ENCODE peak calls at places on chromosome 4, in four cellular contexts. S, C, E and D are unnamed samples. For H3K36me3, the result is how much of the 10 kb centered on the place peaks cover.

GRCh38 chr4:139861471-139861870 is 195.9 kb downstream of the MGST2 start:
- DNase-seq in C (no peak), S (no peak), E (no peak), D (no peak)

GRCh38 chr4:80462537-80463207 is 127.1 kb downstream of the CFAP299 start:
- DNase-seq in C (no peak), S (no peak), E (peak), D (no peak)

GRCh38 chr4:10893417-10893816 is 208.8 kb upstream of the CLNK start:
- DNase-seq in E (peak), C (no peak), S (no peak), D (no peak)

GRCh38 chr4:39231660-39232059 is 49.3 kb downstream of the WDR19 start:
- DNase-seq in C (no peak), E (no peak), S (no peak), D (no peak)

GRCh38 chr4:77092832-77093800 is 17.3 kb upstream of the CCNI start:
- DNase-seq in C (no peak), E (no peak), S (no peak), D (peak)

GRCh38 chr4:60945641-60946040 is 254.5 kb upstream of the ADGRL3 start:
- DNase-seq in S (no peak), C (peak), E (no peak), D (no peak)

GRCh38 chr4:24913099-24913445 is 230 bp upstream of the CCDC149 start:
- DNase-seq in C (no peak), S (no peak), E (no peak), D (no peak)

GRCh38 chr4:80361329-80361900 is 25.9 kb downstream of the CFAP299 start:
- DNase-seq in C (peak), S (peak), E (no peak), D (peak)

GRCh38 chr4:1022739-1023066 is 11.3 kb downstream of the FGFRL1 start:
- DNase-seq in S (no peak), C (no peak), E (no peak), D (no peak)

GRCh38 chr4:88291003-88291402 is 6.6 kb upstream of the PPM1K start:
- DNase-seq in E (no peak), S (peak), C (no peak), D (no peak)

GRCh38 chr4:183905593-183906485 is 732 bp downstream of the STOX2 start:
- DNase-seq in C (no peak), S (peak), E (no peak), D (peak)

GRCh38 chr4:164224871-164225270 is 529.1 kb upstream of the SMIM31 start:
- DNase-seq in S (no peak), C (no peak), E (no peak), D (no peak)

GRCh38 chr4:126071346-126072333 is 756.9 kb downstream of the FAT4 start:
- DNase-seq in S (peak), E (no peak), C (no peak), D (peak)

GRCh38 chr4:10192331-10192730 is 75.7 kb upstream of the WDR1 start:
- DNase-seq in E (no peak), C (no peak), S (no peak), D (no peak)

GRCh38 chr4:124018383-124019317 is 622.1 kb downstream of the SPRY1 start:
- DNase-seq in S (peak), C (no peak), E (peak), D (peak)

GRCh38 chr4:154973636-154974035 is 192.6 kb downstream of the RBM46 start:
- DNase-seq in C (no peak), S (no peak), E (no peak), D (no peak)

GRCh38 chr4:179307297-179308136 is 1865.3 kb upstream of the AGA start:
- DNase-seq in S (peak), C (peak), E (peak), D (no peak)

GRCh38 chr4:112312610-112313239 is 15.6 kb downstream of the ALPK1 start:
- DNase-seq in E (peak), C (no peak), S (no peak), D (no peak)

GRCh38 chr4:18012115-18012806 is 9.3 kb downstream of the LCORL start:
- DNase-seq in C (peak), E (no peak), S (no peak), D (no peak)

GRCh38 chr4:103137446-103137827 is 37.8 kb upstream of the BDH2 start:
- DNase-seq in S (peak), E (no peak), C (no peak), D (peak)

GRCh38 chr4:4659871-4660651 is 118.2 kb upstream of the STX18 start:
- DNase-seq in S (peak), E (no peak), C (peak), D (peak)

GRCh38 chr4:150308824-150309472 is 230.7 kb downstream of the DCLK2 start:
- DNase-seq in E (no peak), C (no peak), S (peak), D (peak)

GRCh38 chr4:70996014-70996353 is 2.5 kb downstream of the DCK start:
- DNase-seq in S (no peak), E (no peak), C (no peak), D (no peak)

GRCh38 chr4:165158762-165159161 is 46.1 kb upstream of the TMEM192 start:
- DNase-seq in S (no peak), E (no peak), C (no peak), D (no peak)

GRCh38 chr4:79083406-79084010 is 144.3 kb upstream of the PAQR3 start:
- DNase-seq in S (no peak), E (no peak), C (no peak), D (no peak)

GRCh38 chr4:155679343-155679742 is 12.7 kb downstream of the GUCY1A1 start:
- DNase-seq in C (no peak), S (peak), E (no peak), D (no peak)

GRCh38 chr4:108029321-108029720 is 39.6 kb downstream of the HADH start:
- DNase-seq in E (no peak), C (no peak), S (no peak), D (no peak)
- H3K36me3 ChIP-seq in E (under half), C (under half), S (under half), D (under half)

GRCh38 chr4:7631288-7631633 is 196.5 kb upstream of the PSAPL1 start:
- DNase-seq in C (no peak), E (no peak), S (no peak), D (no peak)
- H3K27ac ChIP-seq in C (no peak), E (no peak), S (no peak), D (no peak)

DNA sequence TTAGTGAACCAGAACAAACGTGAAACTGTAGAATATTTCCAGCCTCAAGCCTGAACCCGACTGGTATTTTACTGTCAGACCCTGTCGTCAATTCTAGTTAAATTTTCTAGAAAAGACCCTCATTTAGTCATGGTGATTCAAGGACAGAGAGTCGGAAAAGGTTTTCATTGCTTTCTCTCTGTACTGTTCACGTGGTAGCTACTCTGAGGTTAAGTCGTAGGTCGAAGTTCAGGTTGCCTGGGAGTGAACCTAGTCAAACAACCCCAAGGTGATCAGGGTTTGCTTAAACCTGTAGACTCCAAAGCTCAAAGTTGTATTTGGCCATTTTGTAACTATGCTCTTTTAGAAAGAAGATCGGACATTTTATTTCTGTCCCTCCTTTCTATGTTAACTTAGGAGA is 283.6 kb downstream of the ARHGAP10 start:
- DNase-seq in S (no peak), C (no peak), E (no peak), D (no peak)
- TF ChIP-seq FOS in S (no peak), C (no peak), E (no peak), D (no peak)

GRCh38 chr4:12203945-12204344 is 775.3 kb upstream of the HS3ST1 start:
- DNase-seq in S (no peak), E (no peak), C (no peak), D (no peak)
- H3K36me3 ChIP-seq in S (under half), E (under half), C (under half), D (under half)

GRCh38 chr4:86451560-86452322 is 91.9 kb upstream of the MAPK10 start:
- DNase-seq in S (peak), E (no peak), C (no peak), D (no peak)

GRCh38 chr4:86450861-86451260 is 91.0 kb upstream of the MAPK10 start:
- DNase-seq in C (no peak), E (no peak), S (no peak), D (no peak)

GRCh38 chr4:86453044-86453501 is 93.2 kb upstream of the MAPK10 start:
- DNase-seq in C (no peak), S (peak), E (no peak), D (no peak)

GRCh38 chr4:86450189-86450588 is 90.3 kb upstream of the MAPK10 start:
- DNase-seq in E (no peak), S (no peak), C (no peak), D (no peak)

DNA sequence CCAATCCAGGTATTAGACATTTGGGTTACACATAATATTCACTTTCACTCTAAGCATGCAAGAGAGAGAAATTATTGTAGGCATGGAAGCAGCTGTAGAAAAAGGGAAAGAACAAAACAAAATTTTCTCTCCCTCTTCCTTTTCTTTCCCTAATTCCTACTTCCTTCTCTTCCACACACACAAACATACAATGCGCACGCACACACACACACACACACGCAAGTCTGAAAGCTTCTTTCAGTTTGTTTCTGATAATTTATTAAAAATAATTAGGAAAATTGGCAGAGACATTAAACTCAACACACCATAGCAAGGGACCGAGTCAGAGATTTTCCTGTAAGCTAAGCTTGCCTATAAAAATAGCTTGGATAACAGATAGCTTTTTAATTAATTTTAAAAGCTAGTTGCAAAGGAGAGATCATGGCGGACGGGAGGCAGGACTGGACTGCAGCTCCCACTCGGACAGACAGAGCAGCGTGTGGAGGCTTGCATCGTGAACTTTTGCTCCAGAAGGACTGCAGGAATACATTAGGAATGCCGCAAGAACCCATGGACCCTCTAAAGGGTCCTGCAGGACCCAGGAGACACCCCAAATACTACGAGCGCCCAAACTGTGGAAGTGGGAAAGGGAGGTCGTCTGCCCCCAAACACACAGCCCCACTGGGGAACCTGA is 92.6 kb upstream of the MAPK10 start:
- DNase-seq in C (no peak), S (peak), E (no peak), D (no peak)
- H3K27ac ChIP-seq in C (no peak), S (peak), E (no peak), D (no peak)

GRCh38 chr4:74932832-74933561 is at the start of gene PARM1:
- DNase-seq in E (no peak), S (peak), C (peak), D (peak)
- TF ChIP-seq FOS in E (no peak), S (no peak), C (no peak), D (no peak)

GRCh38 chr4:2698504-2698903 is 57.6 kb downstream of the TNIP2 start:
- DNase-seq in C (no peak), S (no peak), E (no peak), D (no peak)

GRCh38 chr4:2698951-2699505 is 57.1 kb downstream of the TNIP2 start:
- DNase-seq in S (no peak), E (no peak), C (no peak), D (no peak)

GRCh38 chr4:2700031-2700430 is 56.1 kb downstream of the TNIP2 start:
- DNase-seq in S (no peak), C (no peak), E (no peak), D (no peak)

GRCh38 chr4:2697995-2698414 is 58.1 kb downstream of the TNIP2 start:
- DNase-seq in S (no peak), E (no peak), C (no peak), D (no peak)

DNA sequence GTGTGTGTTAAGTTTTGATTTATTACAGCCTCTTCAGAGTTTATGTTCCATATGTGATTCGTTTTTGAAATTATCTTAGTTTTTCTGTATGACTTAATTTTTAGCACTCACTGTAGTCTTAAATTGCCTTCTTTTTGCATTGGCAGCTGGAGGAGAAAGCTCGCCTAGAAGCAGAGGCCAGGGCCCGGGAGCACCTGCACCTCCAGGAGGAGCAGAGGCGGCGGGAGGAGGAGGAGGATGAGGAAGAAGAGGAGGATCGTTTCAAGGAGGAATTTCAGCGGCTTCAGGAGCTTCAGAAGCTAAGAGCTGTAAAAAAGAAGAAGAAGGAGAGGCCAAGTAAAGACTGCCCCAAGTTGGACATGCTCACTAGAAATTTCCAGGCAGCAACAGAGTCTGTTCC is 56.6 kb downstream of the TNIP2 start:
- DNase-seq in C (no peak), E (no peak), S (no peak), D (no peak)
- H3K36me3 ChIP-seq in C (half or more), E (under half), S (half or more), D (under half)